ENCODE peak calls at places on chromosomes 2 and 18, in four cellular contexts. X, Z, P and I are unnamed samples.

GRCh38 chr18:47997338-47997780 is 66.9 kb upstream of the SMAD2 start:
- DNase-seq in X (no peak), Z (no peak), P (no peak), I (no peak)

GRCh38 chr2:195590199-195590865 is 66.7 kb upstream of the SLC39A10 start:
- DNase-seq in X (no peak), Z (no peak), P (no peak), I (no peak)

GRCh38 chr18:46034230-46034629 is 37.8 kb downstream of the PSTPIP2 start:
- DNase-seq in X (no peak), Z (no peak), P (no peak), I (no peak)

GRCh38 chr2:147026261-147026660 is 818.6 kb upstream of the ACVR2A start:
- DNase-seq in X (no peak), Z (no peak), P (no peak), I (no peak)

GRCh38 chr2:64291181-64291580 is 147.0 kb upstream of the PELI1 start:
- DNase-seq in X (no peak), Z (no peak), P (no peak), I (no peak)

GRCh38 chr18:72544092-72544886 is at the start of gene CBLN2:
- DNase-seq in X (no peak), Z (peak; percentile 46), P (no peak), I (no peak)

GRCh38 chr2:231008131-231008530 is 12.2 kb downstream of the SPATA3 start:
- DNase-seq in X (no peak), Z (no peak), P (no peak), I (no peak)

GRCh38 chr2:10043906-10044601 is 704 bp downstream of the KLF11 start:
- DNase-seq in X (peak; percentile 100), Z (peak; percentile 98), P (peak; percentile 74), I (peak; percentile 98)

GRCh38 chr2:181916726-181917377 is 25.3 kb downstream of the ITPRID2 start:
- DNase-seq in X (no peak), Z (no peak), P (no peak), I (no peak)

GRCh38 chr2:16179701-16180402 is 239.5 kb downstream of the MYCN start:
- DNase-seq in X (no peak), Z (no peak), P (no peak), I (no peak)

GRCh38 chr2:38722271-38723115 is 28.7 kb downstream of the SRSF7 start:
- DNase-seq in X (no peak), Z (no peak), P (no peak), I (no peak)

GRCh38 chr18:41075212-41075611 is 879.8 kb upstream of the PIK3C3 start:
- DNase-seq in X (no peak), Z (no peak), P (no peak), I (no peak)

GRCh38 chr2:36653967-36654694 is 42.4 kb upstream of the VIT start:
- DNase-seq in X (no peak), Z (no peak), P (no peak), I (no peak)

GRCh38 chr2:216029416-216030129 is 16.2 kb upstream of the MREG start:
- DNase-seq in X (no peak), Z (no peak), P (no peak), I (no peak)

GRCh38 chr2:167264380-167264779 is 376.1 kb downstream of the XIRP2 start:
- DNase-seq in X (no peak), Z (no peak), P (no peak), I (no peak)

GRCh38 chr2:157810037-157810436 is 66.1 kb downstream of the ACVR1 start:
- DNase-seq in X (no peak), Z (no peak), P (no peak), I (no peak)

GRCh38 chr2:10233131-10234012 is 69.3 kb upstream of the HPCAL1 start:
- DNase-seq in X (no peak), Z (no peak), P (no peak), I (no peak)

GRCh38 chr2:223101340-223102039 is 49.5 kb downstream of the KCNE4 start:
- DNase-seq in X (no peak), Z (no peak), P (no peak), I (no peak)

GRCh38 chr2:223526106-223526505 is 76.1 kb downstream of the SCG2 start:
- DNase-seq in X (no peak), Z (no peak), P (no peak), I (no peak)

GRCh38 chr2:185738679-185739472 is at the start of gene FSIP2:
- DNase-seq in X (peak; percentile 19), Z (peak; percentile 77), P (no peak), I (peak; percentile 28)

GRCh38 chr2:28268386-28268785 is 124.3 kb upstream of the FOSL2 start:
- DNase-seq in X (no peak), Z (no peak), P (no peak), I (no peak)

GRCh38 chr2:232776435-232776834 is at the start of gene KCNJ13:
- DNase-seq in X (no peak), Z (no peak), P (no peak), I (no peak)

GRCh38 chr2:128424806-128425205 is 106.1 kb upstream of the HS6ST1 start:
- DNase-seq in X (peak; percentile 2), Z (no peak), P (no peak), I (no peak)

GRCh38 chr2:155980941-155981561 is 351.5 kb downstream of the NR4A2 start:
- DNase-seq in X (no peak), Z (no peak), P (no peak), I (no peak)

GRCh38 chr2:217035967-217036366 is 176.1 kb upstream of the TNP1 start:
- DNase-seq in X (peak; percentile 53), Z (peak; percentile 46), P (no peak), I (no peak)

GRCh38 chr2:121200419-121201315 is 84.3 kb downstream of the TFCP2L1 start:
- DNase-seq in X (no peak), Z (no peak), P (no peak), I (no peak)

GRCh38 chr2:197263077-197263476 is 47.5 kb downstream of the ANKRD44 start:
- DNase-seq in X (no peak), Z (no peak), P (no peak), I (no peak)

GRCh38 chr2:144467479-144468210 is 52.3 kb downstream of the ZEB2 start:
- DNase-seq in X (no peak), Z (no peak), P (no peak), I (no peak)

GRCh38 chr2:182716665-182716990 is 571 bp downstream of the DNAJC10 start:
- DNase-seq in X (no peak), Z (no peak), P (no peak), I (no peak)

GRCh38 chr2:100114011-100114433 is 28.4 kb downstream of the AFF3 start:
- DNase-seq in X (no peak), Z (no peak), P (no peak), I (no peak)

GRCh38 chr2:71120195-71120594 is 9.8 kb downstream of the MCEE start:
- DNase-seq in X (no peak), Z (no peak), P (no peak), I (no peak)

GRCh38 chr18:58892536-58892935 is 27.9 kb downstream of the ZNF532 start:
- DNase-seq in X (no peak), Z (no peak), P (no peak), I (no peak)
- H3K4me1 ChIP-seq in X (peaks cover 13% of the 10 kb centered on the region), Z (no peaks in the 10 kb centered on the region), P (peaks cover 49% of the 10 kb centered on the region), I (peaks cover 79% of the 10 kb centered on the region)

GRCh38 chr2:218781691-218782528 is at the start of gene CYP27A1:
- DNase-seq in X (peak; percentile 65), Z (peak; percentile 65), P (no peak), I (peak; percentile 50)
- TF ChIP-seq POLR2A in X (peak; percentile 47), Z (peak; percentile 67), P (no peak), I (peak; percentile 49)

GRCh38 chr2:73403237-73403636 is 17.6 kb downstream of the ALMS1 start:
- DNase-seq in X (no peak), Z (no peak), P (no peak), I (no peak)
- H3K4me1 ChIP-seq in X (no peaks in the 10 kb centered on the region), Z (no peaks in the 10 kb centered on the region), P (no peaks in the 10 kb centered on the region), I (no peaks in the 10 kb centered on the region)

DNA sequence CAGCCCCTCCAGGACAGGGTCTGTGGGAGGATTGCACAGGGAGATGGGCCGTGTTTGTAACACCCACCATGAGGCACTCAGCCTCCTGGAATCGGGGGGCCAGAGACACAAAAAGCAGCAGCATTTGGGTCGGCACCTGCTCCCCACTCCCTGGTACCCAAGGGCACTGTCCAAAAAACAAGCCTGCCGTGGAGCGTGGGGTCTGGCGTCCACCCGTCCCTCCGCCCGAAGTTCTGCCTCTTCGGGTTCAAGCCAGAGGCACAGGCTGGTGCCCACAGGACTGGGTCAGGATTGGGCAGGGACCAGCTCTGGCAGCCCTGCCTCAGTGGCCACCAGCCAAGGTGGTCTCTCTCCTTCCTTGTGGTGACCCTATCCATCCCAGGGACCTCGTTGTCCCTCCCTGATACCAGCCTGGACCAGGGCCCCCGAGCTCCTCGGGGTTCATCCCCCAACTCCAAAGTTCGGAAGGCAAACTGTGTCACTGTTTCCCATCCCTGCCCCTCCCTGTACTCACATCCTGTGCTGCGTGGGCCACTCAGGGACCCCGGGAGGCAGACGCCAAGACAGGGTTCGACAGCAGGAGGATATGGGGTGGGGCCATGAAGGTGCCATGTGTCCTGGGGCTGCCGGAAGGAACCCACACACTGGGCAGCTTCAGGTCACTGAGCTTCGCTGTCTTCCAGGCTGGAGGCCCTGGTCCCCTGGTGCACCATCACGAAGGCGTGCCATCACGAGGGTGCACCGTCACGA is 126.0 kb upstream of the HDAC4 start:
- DNase-seq in X (no peak), Z (no peak), P (no peak), I (no peak)
- TF ChIP-seq POLR2A in X (no peak), Z (no peak), P (no peak), I (no peak)

GRCh38 chr2:74316616-74317295 is 26.5 kb downstream of the SLC4A5 start:
- DNase-seq in X (no peak), Z (no peak), P (no peak), I (no peak)

GRCh38 chr2:74317696-74318095 is 25.5 kb downstream of the SLC4A5 start:
- DNase-seq in X (no peak), Z (no peak), P (no peak), I (no peak)

GRCh38 chr2:74313497-74313896 is 29.7 kb downstream of the SLC4A5 start:
- DNase-seq in X (no peak), Z (no peak), P (no peak), I (no peak)

GRCh38 chr2:74312913-74313312 is 30.3 kb downstream of the SLC4A5 start:
- DNase-seq in X (no peak), Z (no peak), P (no peak), I (no peak)

GRCh38 chr2:74314107-74314506 is 29.1 kb downstream of the SLC4A5 start:
- DNase-seq in X (no peak), Z (no peak), P (no peak), I (no peak)
- H3K4me1 ChIP-seq in X (peaks cover 3% of the 10 kb centered on the region), Z (no peaks in the 10 kb centered on the region), P (no peaks in the 10 kb centered on the region), I (no peaks in the 10 kb centered on the region)

GRCh38 chr2:86225581-86225980 is 26.3 kb downstream of the MRPL35 start:
- DNase-seq in X (peak; percentile 44), Z (peak; percentile 48), P (no peak), I (no peak)
- TF ChIP-seq POLR2A in X (no peak), Z (no peak), P (no peak), I (no peak)